ENCODE peak calls at places on chromosomes 4 and X, in nine cellular contexts. Z, Y, C, X, J, Q, L, B and V are unnamed samples.

GRCh38 chr4:101028886-101029285 is 318.4 kb downstream of the PPP3CA start:
- DNase-seq in Z (no peak), Y (no peak), C (no peak), X (no peak), J (no peak), Q (no peak), L (no peak), B (no peak), V (no peak)

GRCh38 chr4:128812360-128812958 is 3.0 kb downstream of the JADE1 start:
- DNase-seq in Z (peak), Y (peak), C (no peak), X (peak), J (peak), Q (no peak), L (peak), B (no peak), V (no peak)

GRCh38 chrX:15816886-15817285 is 26.6 kb downstream of the ZRSR2 start:
- DNase-seq in Z (no peak), Y (no peak), C (no peak), X (no peak), J (no peak), Q (no peak), L (no peak), B (peak), V (no peak)

GRCh38 chr4:8409271-8410065 is 31.1 kb downstream of the ACOX3 start:
- DNase-seq in Z (peak), Y (no peak), C (no peak), X (peak), J (no peak), Q (peak), L (no peak), B (peak), V (no peak)

GRCh38 chrX:118724775-118725174 is 2.6 kb upstream of the IL13RA1 start:
- DNase-seq in Z (peak), Y (no peak), C (no peak), X (no peak), J (peak), Q (no peak), L (peak), B (no peak), V (no peak)

GRCh38 chr4:76238701-76239100 is 12.8 kb upstream of the FAM47E start:
- DNase-seq in Z (no peak), Y (no peak), C (no peak), X (peak), J (no peak), Q (no peak), L (no peak), B (no peak), V (no peak)

GRCh38 chr4:155342142-155342541 is 34.6 kb downstream of the MAP9 start:
- DNase-seq in Z (peak), Y (no peak), C (no peak), X (peak), J (peak), Q (no peak), L (peak), B (no peak), V (no peak)

GRCh38 chrX:42946544-42947223 is 168.7 kb upstream of the PPP1R2C start:
- DNase-seq in Z (no peak), Y (no peak), C (no peak), X (no peak), J (no peak), Q (no peak), L (no peak), B (no peak), V (no peak)

GRCh38 chr4:74671074-74671698 is 123.1 kb downstream of the BTC start:
- DNase-seq in Z (peak), Y (no peak), C (peak), X (peak), J (peak), Q (peak), L (peak), B (peak), V (no peak)

GRCh38 chrX:120111611-120112010 is 4.1 kb downstream of the RHOXF1 start:
- DNase-seq in Z (no peak), Y (no peak), C (no peak), X (no peak), J (no peak), Q (no peak), L (no peak), B (no peak), V (no peak)

DNA sequence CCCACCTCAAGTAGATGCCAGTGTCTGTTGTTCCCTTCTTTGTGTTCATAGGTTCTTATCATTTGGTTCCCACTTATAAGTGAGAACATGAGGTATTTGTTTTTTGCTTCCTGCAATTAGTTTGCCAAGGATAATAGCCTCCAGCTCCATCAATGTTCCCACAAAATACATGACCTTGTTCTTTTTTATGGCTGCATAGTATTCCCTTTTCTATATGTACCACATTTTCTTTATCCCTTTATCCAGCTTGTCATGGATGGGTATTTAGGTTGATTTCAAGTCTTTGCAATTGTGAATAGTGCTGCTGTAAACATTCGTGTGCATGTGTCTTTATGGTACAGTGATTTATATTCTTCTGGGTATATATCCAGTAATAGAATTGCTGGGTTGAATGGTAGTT is 138.4 kb downstream of the GLRA3 start:
- DNase-seq in Z (no peak), Y (no peak), C (no peak), X (no peak), J (no peak), Q (no peak), L (no peak), B (no peak), V (no peak)
- TF ChIP-seq CTCF in Z (no peak), Y (no peak), C (no peak), X (no peak), J (no peak), Q (no peak), L (no peak), B (no peak), V (no peak)

GRCh38 chrX:147550217-147550616 is 361.5 kb upstream of the FMR1 start:
- DNase-seq in Z (no peak), Y (no peak), C (peak), X (peak), J (no peak), Q (no peak), L (peak), B (no peak), V (no peak)
- TF ChIP-seq CTCF in Z (no peak), Y (no peak), C (peak), X (peak), J (no peak), Q (no peak), L (peak), B (no peak), V (no peak)

GRCh38 chrX:82945332-82945731 is 562.8 kb upstream of the POU3F4 start:
- DNase-seq in Z (no peak), Y (no peak), C (no peak), X (peak), J (no peak), Q (no peak), L (peak), B (no peak), V (no peak)
- TF ChIP-seq CTCF in Z (no peak), Y (no peak), C (no peak), X (peak), J (no peak), Q (no peak), L (no peak), B (no peak), V (no peak)

DNA sequence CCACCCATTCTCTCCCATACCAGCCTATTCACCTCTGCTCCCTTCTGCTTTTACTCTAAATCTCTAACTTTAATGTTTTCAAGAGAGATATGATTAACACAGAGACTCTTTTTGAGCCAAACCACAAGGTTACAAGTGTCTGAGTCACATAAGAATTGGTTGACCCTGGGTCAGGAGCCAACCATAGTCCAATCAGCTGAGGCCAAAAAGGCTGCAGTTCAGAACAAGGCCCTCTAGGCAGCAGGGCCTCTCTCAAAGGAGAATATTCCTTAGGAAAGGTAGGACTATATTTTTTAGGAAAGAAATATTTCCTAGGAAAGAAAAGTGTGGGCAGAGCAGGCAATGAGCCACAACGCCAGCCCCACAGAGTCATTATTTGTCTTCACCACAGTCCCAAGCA is 2.3 kb downstream of the ATP8A1 start:
- DNase-seq in Z (no peak), Y (no peak), C (no peak), X (peak), J (peak), Q (no peak), L (peak), B (peak), V (no peak)
- TF ChIP-seq CTCF in Z (no peak), Y (no peak), C (no peak), X (no peak), J (no peak), Q (no peak), L (no peak), B (no peak), V (no peak)

GRCh38 chrX:63761639-63762038 is 23.4 kb downstream of the ARHGEF9 start:
- DNase-seq in Z (no peak), Y (no peak), C (no peak), X (peak), J (no peak), Q (no peak), L (no peak), B (no peak), V (no peak)
- TF ChIP-seq CTCF in Z (no peak), Y (no peak), C (no peak), X (no peak), J (no peak), Q (peak), L (no peak), B (peak), V (no peak)

GRCh38 chrX:112147206-112147605 is 64.6 kb upstream of the TRPC5 start:
- DNase-seq in Z (peak), Y (no peak), C (peak), X (peak), J (peak), Q (no peak), L (peak), B (no peak), V (no peak)
- TF ChIP-seq CTCF in Z (peak), Y (no peak), C (peak), X (no peak), J (peak), Q (no peak), L (peak), B (no peak), V (no peak)